ENCODE peak calls at places on chromosomes 2 and 18, in eight cellular contexts. M is KG1; C is CD4-positive, alpha-beta memory T cell; O is colonic mucosa; K is astrocyte of the spinal cord; S is NCI-H774; R is HTR-8/SVneo; J is NCI-H1092. X is an unnamed sample.

GRCh38 chr2:85710687-85711577 is 16.8 kb downstream of the GNLY start:
- DNase-seq in C (no peak), R (no peak), M (no peak), O (no peak), J (no peak), S (no peak), K (no peak), X (no peak)

GRCh38 chr18:74520096-74520833 is 14.0 kb upstream of the CNDP1 start:
- DNase-seq in S (no peak), C (no peak), M (no peak), J (no peak), K (no peak), R (no peak), O (no peak), X (no peak)

GRCh38 chr2:217075225-217075802 is 215.4 kb upstream of the TNP1 start:
- DNase-seq in K (peak; percentile 55), M (no peak), C (no peak), S (no peak), J (no peak), R (no peak), O (no peak), X (peak; percentile 59)

GRCh38 chr18:49030692-49031443 is 80.1 kb upstream of the SMAD7 start:
- DNase-seq in O (peak; percentile 7), S (no peak), M (no peak), C (no peak), R (no peak), J (no peak), K (no peak), X (no peak)

GRCh38 chr2:148013879-148014278 is 6.7 kb downstream of the ORC4 start:
- DNase-seq in S (no peak), J (no peak), C (no peak), O (no peak), M (no peak), R (no peak), K (no peak), X (no peak)

GRCh38 chr2:209321076-209321475 is 102.8 kb upstream of the MAP2 start:
- DNase-seq in R (no peak), M (no peak), K (peak; percentile 46), J (no peak), C (no peak), O (no peak), S (no peak), X (no peak)

GRCh38 chr2:46351388-46352141 is 54.4 kb downstream of the EPAS1 start:
- DNase-seq in S (no peak), K (no peak), J (no peak), C (peak; percentile 82), M (no peak), O (no peak), R (no peak), X (no peak)

GRCh38 chr2:72883356-72883962 is 3.7 kb upstream of the SPR start:
- DNase-seq in M (no peak), C (no peak), S (no peak), J (no peak), R (peak; percentile 54), K (peak; percentile 49), O (peak; percentile 60), X (peak; percentile 44)